ENCODE peak calls at places on chromosomes 13 and 19, in seven cellular contexts. P is Caco-2, L is tibial nerve, D is cardiac muscle cell, W is uterus, A is fibroblast of lung, Z is hepatocyte. M is an unnamed sample. For H3K9me3 and H3K27me3, the result is how much of the 10 kb centered on the place peaks cover.

GRCh38 chr13:108525867-108526266 is 103.5 kb upstream of the MYO16 start:
- DNase-seq in Z (no peak), W (no peak), D (no peak), L (no peak), A (no peak), P (no peak), M (peak)

GRCh38 chr19:13089139-13089856 is 13.4 kb downstream of the LYL1 start:
- DNase-seq in P (no peak), Z (no peak), A (no peak), D (no peak), L (no peak), W (no peak), M (no peak)

GRCh38 chr13:74920361-74920760 is 561.6 kb downstream of the TBC1D4 start:
- DNase-seq in W (no peak), A (no peak), Z (no peak), D (no peak), L (no peak), P (no peak), M (no peak)

GRCh38 chr13:41494202-41494601 is 36.9 kb downstream of the RGCC start:
- DNase-seq in L (no peak), A (no peak), W (no peak), P (no peak), D (no peak), Z (no peak), M (no peak)

GRCh38 chr13:45331123-45331619 is 9.8 kb downstream of the TPT1 start:
- DNase-seq in P (no peak), W (no peak), L (no peak), Z (no peak), D (no peak), A (no peak), M (no peak)

GRCh38 chr19:18464646-18465045 is 26.7 kb upstream of the ISYNA1 start:
- DNase-seq in L (peak), D (no peak), W (peak), P (no peak), A (peak), Z (peak), M (no peak)

GRCh38 chr13:65505941-65506340 is 1724.2 kb downstream of the PCDH9 start:
- DNase-seq in D (no peak), A (no peak), W (no peak), Z (no peak), P (no peak), L (no peak), M (no peak)

GRCh38 chr19:4229179-4229931 is at the start of gene EBI3:
- DNase-seq in Z (peak), D (peak), W (no peak), A (peak), L (peak), P (peak), M (peak)

GRCh38 chr13:41018583-41018909 is 570 bp downstream of the ELF1 start:
- DNase-seq in A (no peak), L (no peak), Z (no peak), P (no peak), W (no peak), D (no peak), M (no peak)

GRCh38 chr19:6228523-6229215 is 51.1 kb downstream of the MLLT1 start:
- DNase-seq in L (no peak), Z (no peak), A (peak), P (no peak), D (no peak), W (peak), M (no peak)

GRCh38 chr19:1251233-1251502 is 2.8 kb downstream of the MIDN start:
- DNase-seq in Z (peak), P (no peak), A (peak), D (peak), W (peak), L (no peak), M (peak)

GRCh38 chr13:41019027-41019487 is at the start of gene ELF1:
- DNase-seq in Z (peak), W (no peak), L (peak), A (peak), D (no peak), P (peak), M (peak)

GRCh38 chr13:39970177-39970846 is 314.9 kb downstream of the COG6 start:
- DNase-seq in A (no peak), L (no peak), W (no peak), D (no peak), P (no peak), Z (no peak), M (peak)

GRCh38 chr13:60754211-60754610 is 357.2 kb downstream of the TDRD3 start:
- DNase-seq in W (no peak), P (no peak), L (no peak), A (no peak), D (no peak), Z (no peak), M (no peak)

GRCh38 chr19:10797541-10798256 is 38.3 kb downstream of the TMED1 start:
- DNase-seq in L (no peak), P (no peak), Z (no peak), W (no peak), A (no peak), D (no peak), M (no peak)

GRCh38 chr13:35988648-35989081 is 142.5 kb downstream of the DCLK1 start:
- DNase-seq in A (peak), W (no peak), D (no peak), P (no peak), Z (no peak), L (no peak), M (no peak)

GRCh38 chr19:3365447-3366103 is 808 bp upstream of the NFIC start:
- DNase-seq in P (no peak), D (no peak), A (peak), Z (no peak), L (peak), W (peak), M (peak)

GRCh38 chr13:95603887-95604533 is 40.5 kb downstream of the DZIP1 start:
- DNase-seq in A (peak), W (no peak), D (no peak), Z (peak), L (no peak), P (no peak), M (no peak)

GRCh38 chr13:109131698-109132257 is 502.4 kb downstream of the MYO16 start:
- DNase-seq in P (no peak), D (peak), W (no peak), Z (peak), A (peak), L (no peak), M (no peak)

GRCh38 chr13:60109285-60109684 is 54.4 kb downstream of the DIAPH3 start:
- DNase-seq in W (no peak), D (no peak), A (no peak), Z (no peak), P (no peak), L (no peak), M (no peak)

GRCh38 chr13:100875392-100876043 is 200.9 kb upstream of the TMTC4 start:
- DNase-seq in Z (no peak), A (peak), L (no peak), W (no peak), P (no peak), D (no peak), M (no peak)

GRCh38 chr19:19558636-19559035 is 20.6 kb downstream of the CILP2 start:
- DNase-seq in L (no peak), Z (no peak), D (no peak), A (no peak), P (no peak), W (no peak), M (no peak)

GRCh38 chr13:20495087-20496023 is 30.3 kb downstream of the CRYL1 start:
- DNase-seq in D (peak), Z (peak), P (peak), W (peak), L (peak), A (peak), M (peak)

GRCh38 chr19:54432144-54432738 is 16.8 kb upstream of the LENG8 start:
- DNase-seq in A (no peak), Z (no peak), P (no peak), D (no peak), W (no peak), L (no peak), M (no peak)

GRCh38 chr13:111095031-111095840 is 19.9 kb upstream of the ARHGEF7 start:
- DNase-seq in Z (no peak), W (no peak), P (no peak), A (no peak), D (no peak), L (no peak), M (no peak)
- H3K9me3 ChIP-seq in Z (under half), W (under half), P (under half), A (under half), D (under half), L (under half), M (under half)

DNA sequence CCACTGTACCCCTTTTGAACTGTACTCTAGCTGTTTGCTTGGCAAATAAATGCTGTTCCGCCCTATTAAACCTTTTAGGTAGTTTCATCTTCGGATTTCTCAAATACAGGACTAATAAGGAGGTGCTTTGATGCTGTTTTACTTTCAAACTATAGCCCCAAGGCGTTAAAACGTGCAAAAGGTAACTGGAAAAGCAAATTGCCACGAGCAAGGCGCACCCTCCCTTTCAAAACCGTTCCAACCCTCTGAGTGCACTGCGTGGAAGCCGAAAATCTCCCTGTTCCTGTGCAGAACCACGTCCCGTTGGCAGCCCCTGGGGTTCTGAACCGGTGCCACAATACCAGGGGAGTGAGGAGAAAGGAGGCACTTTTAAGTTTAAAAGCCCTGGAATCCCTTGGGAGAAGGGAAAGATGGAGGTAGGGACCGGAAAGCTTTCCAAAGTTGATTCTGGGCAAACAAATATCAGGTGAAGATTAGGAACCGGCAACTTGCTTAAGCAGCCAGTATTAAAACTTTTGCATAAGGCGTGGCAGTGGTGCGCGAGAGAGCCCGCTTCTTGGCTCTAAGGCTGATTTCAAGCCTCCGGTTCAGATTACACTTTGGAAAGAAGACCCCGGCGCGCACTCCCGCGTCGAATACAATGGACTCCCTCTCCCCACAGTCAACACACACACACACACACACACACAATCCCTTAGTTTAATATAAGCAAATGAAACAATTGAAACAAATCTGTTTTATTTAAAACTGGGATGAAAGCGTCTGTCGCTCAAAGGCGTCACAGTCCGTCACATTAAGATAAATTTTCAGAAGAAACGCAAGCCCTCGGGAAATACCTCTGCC is 9.5 kb downstream of the POU4F1 start:
- DNase-seq in A (no peak), P (no peak), D (no peak), L (no peak), W (no peak), Z (no peak), M (peak)
- H3K27me3 ChIP-seq in A (half or more), P (under half), D (half or more), L (under half), W (half or more), Z (half or more), M (under half)

GRCh38 chr13:30959678-30960077 is 27.2 kb downstream of the TEX26 start:
- DNase-seq in P (no peak), L (no peak), W (no peak), D (no peak), Z (no peak), A (no peak), M (no peak)

GRCh38 chr13:30968734-30969335 is 36.4 kb downstream of the TEX26 start:
- DNase-seq in W (no peak), P (no peak), L (no peak), Z (no peak), A (peak), D (no peak), M (no peak)

DNA sequence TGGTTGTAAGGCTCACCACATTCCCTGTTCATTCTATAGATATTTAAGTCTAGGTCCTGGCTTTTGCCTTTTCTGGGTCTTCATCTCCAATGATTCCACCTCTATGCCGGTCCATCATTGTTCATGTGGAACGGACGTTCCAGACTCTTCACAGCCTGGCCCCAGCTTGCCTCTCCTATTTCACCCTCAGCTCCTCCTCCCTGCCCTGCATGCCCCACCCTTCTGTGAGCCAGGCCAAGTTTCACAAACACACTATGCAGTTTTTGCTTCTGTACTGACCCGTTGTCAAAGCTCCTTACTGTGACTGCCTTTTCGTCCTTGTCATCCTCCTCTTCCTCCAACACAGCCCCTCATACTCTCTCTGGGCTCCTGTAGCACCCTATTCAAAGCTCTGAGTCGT is 31.3 kb downstream of the TEX26 start:
- DNase-seq in L (no peak), D (peak), W (no peak), P (no peak), Z (peak), A (peak), M (peak)
- H3K9me3 ChIP-seq in L (under half), D (under half), W (under half), P (under half), Z (under half), A (under half), M (under half)

GRCh38 chr19:41499899-41500298 is 56.9 kb downstream of the ERICH4 start:
- DNase-seq in A (no peak), Z (no peak), P (no peak), W (no peak), D (no peak), L (no peak), M (no peak)
- H3K27me3 ChIP-seq in A (under half), Z (under half), P (under half), W (under half), D (under half), L (under half), M (under half)